ENCODE peak calls at places on chromosomes 16 and 17, in seven cellular contexts. Z, Q, Y, H, T, G and R are unnamed samples.

GRCh38 chr17:44210342-44211192 is 8.9 kb downstream of the UBTF start:
- DNase-seq in Z (peak; percentile 84), Q (no peak), Y (peak; percentile 86), H (peak; percentile 82), T (peak; percentile 94), G (peak; percentile 94), R (peak; percentile 92)

GRCh38 chr17:77563439-77564102 is 394.9 kb upstream of the TNRC6C start:
- DNase-seq in Z (no peak), Q (no peak), Y (no peak), H (no peak), T (no peak), G (no peak), R (no peak)

GRCh38 chr16:12484426-12484825 is 319.3 kb downstream of the CPPED1 start:
- DNase-seq in Z (no peak), Q (no peak), Y (no peak), H (peak; percentile 91), T (no peak), G (no peak), R (peak; percentile 24)

GRCh38 chr16:72794986-72795385 is 252.9 kb downstream of the ZFHX3 start:
- DNase-seq in Z (no peak), Q (no peak), Y (no peak), H (no peak), T (no peak), G (no peak), R (no peak)

GRCh38 chr17:76658387-76658705 is 14.8 kb upstream of the ST6GALNAC1 start:
- DNase-seq in Z (no peak), Q (no peak), Y (no peak), H (no peak), T (no peak), G (no peak), R (no peak)

GRCh38 chr17:83155128-83156081 is 76.0 kb downstream of the METRNL start:
- DNase-seq in Z (no peak), Q (peak; percentile 97), Y (no peak), H (no peak), T (peak; percentile 51), G (peak; percentile 20), R (no peak)

GRCh38 chr16:4733747-4734062 is 366 bp downstream of the ANKS3 start:
- DNase-seq in Z (no peak), Q (no peak), Y (peak; percentile 9), H (peak; percentile 15), T (peak; percentile 49), G (no peak), R (no peak)

GRCh38 chr17:62708587-62708986 is 81.1 kb downstream of the MRC2 start:
- DNase-seq in Z (no peak), Q (no peak), Y (no peak), H (no peak), T (no peak), G (no peak), R (no peak)

GRCh38 chr16:50853329-50853728 is 111.4 kb downstream of the CYLD start:
- DNase-seq in Z (no peak), Q (no peak), Y (no peak), H (no peak), T (no peak), G (no peak), R (no peak)

GRCh38 chr16:50889276-50889675 is 147.4 kb downstream of the CYLD start:
- DNase-seq in Z (no peak), Q (no peak), Y (no peak), H (no peak), T (no peak), G (no peak), R (no peak)

GRCh38 chr16:11090947-11091785 is 146.8 kb downstream of the CLEC16A start:
- DNase-seq in Z (no peak), Q (no peak), Y (no peak), H (no peak), T (peak; percentile 81), G (no peak), R (no peak)

GRCh38 chr17:52283872-52284271 is 125.4 kb upstream of the CA10 start:
- DNase-seq in Z (no peak), Q (no peak), Y (no peak), H (no peak), T (no peak), G (no peak), R (no peak)

GRCh38 chr17:75130632-75131277 is 787 bp downstream of the NT5C start:
- DNase-seq in Z (no peak), Q (no peak), Y (peak; percentile 18), H (peak; percentile 69), T (peak; percentile 64), G (peak; percentile 36), R (peak; percentile 62)

GRCh38 chr16:72739577-72739976 is 308.4 kb downstream of the ZFHX3 start:
- DNase-seq in Z (no peak), Q (no peak), Y (no peak), H (no peak), T (no peak), G (no peak), R (no peak)

GRCh38 chr16:17371014-17371296 is 99.8 kb downstream of the XYLT1 start:
- DNase-seq in Z (no peak), Q (no peak), Y (no peak), H (peak; percentile 71), T (no peak), G (no peak), R (no peak)

GRCh38 chr16:27528294-27528693 is 21.4 kb downstream of the GTF3C1 start:
- DNase-seq in Z (no peak), Q (no peak), Y (no peak), H (no peak), T (no peak), G (no peak), R (no peak)

GRCh38 chr17:45782889-45783592 is 1.1 kb upstream of the CRHR1 start:
- DNase-seq in Z (no peak), Q (no peak), Y (peak; percentile 24), H (peak; percentile 9), T (peak; percentile 70), G (peak; percentile 57), R (no peak)

GRCh38 chr17:70184207-70184606 is 14.9 kb downstream of the KCNJ2 start:
- DNase-seq in Z (no peak), Q (no peak), Y (no peak), H (no peak), T (no peak), G (no peak), R (no peak)

GRCh38 chr17:12680407-12680897 is 14.8 kb downstream of the MYOCD start:
- DNase-seq in Z (no peak), Q (no peak), Y (no peak), H (no peak), T (no peak), G (no peak), R (peak; percentile 25)

GRCh38 chr17:18985475-18985874 is 19.1 kb downstream of the FAM83G start:
- DNase-seq in Z (no peak), Q (no peak), Y (no peak), H (peak; percentile 14), T (no peak), G (no peak), R (no peak)

GRCh38 chr16:68031951-68032350 is 8.9 kb downstream of the DUS2 start:
- DNase-seq in Z (no peak), Q (no peak), Y (no peak), H (no peak), T (peak; percentile 8), G (no peak), R (peak; percentile 24)

GRCh38 chr17:62017496-62017895 is 47.6 kb downstream of the MED13 start:
- DNase-seq in Z (no peak), Q (no peak), Y (no peak), H (no peak), T (no peak), G (no peak), R (no peak)

GRCh38 chr16:22670551-22670970 is 143.4 kb upstream of the HS3ST2 start:
- DNase-seq in Z (no peak), Q (no peak), Y (no peak), H (no peak), T (peak; percentile 17), G (peak; percentile 14), R (no peak)

GRCh38 chr17:32277284-32277683 is 11.7 kb downstream of the RHBDL3 start:
- DNase-seq in Z (no peak), Q (no peak), Y (no peak), H (no peak), T (no peak), G (no peak), R (no peak)

GRCh38 chr17:47423406-47424295 is 99.9 kb downstream of the EFCAB13 start:
- DNase-seq in Z (no peak), Q (no peak), Y (no peak), H (peak; percentile 62), T (peak; percentile 11), G (peak; percentile 5), R (peak; percentile 58)